ENCODE peak calls at places on chromosome 12, in four cellular contexts. X is K562, M is HepG2, D is HCT116. Y is an unnamed sample.

GRCh38 chr12:84913151-84913550 is 552 bp upstream of the SLC6A15 start:
- DNase-seq in M (no peak), D (no peak), X (no peak), Y (no peak)

GRCh38 chr12:96040305-96041133 is 5.1 kb upstream of the LTA4H start:
- DNase-seq in M (no peak), X (no peak), D (no peak), Y (no peak)

GRCh38 chr12:42652048-42652447 is 62.5 kb upstream of the PRICKLE1 start:
- DNase-seq in M (no peak), X (no peak), D (no peak), Y (no peak)

GRCh38 chr12:94239332-94239731 is 91.0 kb downstream of the PLXNC1 start:
- DNase-seq in X (no peak), M (no peak), D (no peak), Y (no peak)

GRCh38 chr12:69987453-69988102 is 162.6 kb downstream of the MYRFL start:
- DNase-seq in D (peak; percentile 75), X (no peak), M (peak; percentile 24), Y (no peak)

GRCh38 chr12:44021471-44021971 is 185.6 kb downstream of the TMEM117 start:
- DNase-seq in D (no peak), X (no peak), M (no peak), Y (no peak)

GRCh38 chr12:41514907-41515306 is 326.8 kb downstream of the PDZRN4 start:
- DNase-seq in D (peak; percentile 2), X (no peak), M (no peak), Y (no peak)

GRCh38 chr12:6347367-6348338 is 5.8 kb upstream of the TNFRSF1A start:
- DNase-seq in D (no peak), X (no peak), M (no peak), Y (no peak)

GRCh38 chr12:107131832-107132616 is 38.7 kb upstream of the CRY1 start:
- DNase-seq in X (peak; percentile 67), M (peak; percentile 49), D (peak; percentile 44), Y (peak; percentile 7)

GRCh38 chr12:119949145-119949544 is 39.9 kb upstream of the BICDL1 start:
- DNase-seq in X (no peak), M (no peak), D (no peak), Y (no peak)

GRCh38 chr12:124390442-124391116 is 95.7 kb downstream of the RFLNA start:
- DNase-seq in X (no peak), M (no peak), D (peak; percentile 27), Y (no peak)

GRCh38 chr12:67151891-67152290 is 117.3 kb upstream of the CAND1 start:
- DNase-seq in M (no peak), X (no peak), D (no peak), Y (no peak)

DNA sequence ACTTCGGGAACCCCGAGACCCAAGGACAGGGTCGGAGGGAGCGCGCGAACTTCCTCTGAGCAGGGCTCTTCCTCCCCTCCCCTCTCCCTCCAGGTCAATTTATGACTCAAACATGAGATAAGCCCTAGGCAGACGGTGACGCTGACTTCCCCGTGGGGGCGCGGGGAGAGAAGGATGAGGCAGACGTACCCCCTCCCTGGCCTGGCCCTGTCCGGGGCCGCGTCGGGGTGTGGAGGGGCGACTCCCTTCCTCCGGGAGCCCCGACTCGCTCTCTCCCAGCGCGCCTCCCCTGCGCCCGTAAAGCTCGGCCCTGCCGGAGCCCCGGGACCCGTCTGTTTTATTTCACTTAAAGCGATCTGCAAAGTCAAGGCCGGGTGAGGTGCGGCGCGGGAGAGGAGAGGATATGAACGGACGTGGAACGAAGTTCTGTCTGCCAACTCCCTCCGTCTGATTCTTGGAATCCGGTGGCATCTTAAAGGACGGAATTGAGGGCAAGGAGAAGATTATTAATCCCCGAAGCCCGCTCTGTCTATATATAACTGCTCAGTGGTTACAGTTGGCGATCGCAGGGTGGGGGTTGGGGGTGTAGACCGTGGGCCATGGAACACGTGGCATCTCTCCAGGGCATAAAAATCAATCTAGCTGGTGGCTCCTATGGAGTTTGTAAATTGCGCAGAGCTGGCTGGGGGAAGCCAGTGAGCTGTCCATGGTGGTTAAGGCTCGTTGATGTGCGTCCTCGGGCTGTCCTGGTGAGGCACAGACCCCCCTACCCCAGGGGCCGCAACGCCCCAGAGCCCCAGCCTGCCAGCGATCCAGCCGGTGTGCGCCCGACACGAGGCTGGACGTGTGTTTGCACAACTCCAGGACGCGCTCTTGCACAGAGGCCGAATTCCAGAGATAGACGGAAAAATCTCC is 2.9 kb upstream of the PTHLH start:
- DNase-seq in M (no peak), D (no peak), X (peak; percentile 76), Y (peak; percentile 78)
- TF ChIP-seq FOSL1 in M (no peak), D (no peak), X (peak; percentile 95), Y (no peak)

GRCh38 chr12:54051081-54051912 is 2.3 kb upstream of the HOXC4 start:
- DNase-seq in M (no peak), D (no peak), X (no peak), Y (no peak)
- TF ChIP-seq FOSL1 in M (no peak), D (no peak), X (no peak), Y (no peak)

DNA sequence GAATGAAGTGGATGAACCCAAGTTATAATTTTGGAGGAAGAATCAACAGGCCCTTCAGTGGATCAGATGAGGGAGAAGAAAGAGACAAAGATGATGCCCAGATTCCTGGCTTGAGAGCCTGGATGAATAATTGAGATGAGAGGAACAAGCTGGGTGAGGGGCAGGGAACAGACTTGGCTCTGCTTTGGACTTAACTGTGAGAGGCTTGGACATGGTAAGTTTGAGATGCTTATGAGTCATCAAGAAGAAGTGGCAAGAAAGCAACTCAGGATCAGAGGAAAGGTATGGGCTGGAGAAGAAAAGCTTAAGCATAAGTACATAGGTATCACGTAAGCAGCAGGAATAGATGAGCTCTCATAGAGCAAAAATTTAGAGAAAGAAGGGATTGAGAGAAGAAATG is 55.3 kb downstream of the FIGNL2 start:
- DNase-seq in M (no peak), X (no peak), D (no peak), Y (no peak)
- TF ChIP-seq FOSL1 in M (no peak), X (no peak), D (no peak), Y (no peak)

GRCh38 chr12:47353508-47353907 is 273.7 kb upstream of the AMIGO2 start:
- DNase-seq in M (no peak), D (no peak), X (no peak), Y (no peak)
- TF ChIP-seq FOSL1 in M (no peak), D (no peak), X (peak; percentile 42), Y (no peak)

DNA sequence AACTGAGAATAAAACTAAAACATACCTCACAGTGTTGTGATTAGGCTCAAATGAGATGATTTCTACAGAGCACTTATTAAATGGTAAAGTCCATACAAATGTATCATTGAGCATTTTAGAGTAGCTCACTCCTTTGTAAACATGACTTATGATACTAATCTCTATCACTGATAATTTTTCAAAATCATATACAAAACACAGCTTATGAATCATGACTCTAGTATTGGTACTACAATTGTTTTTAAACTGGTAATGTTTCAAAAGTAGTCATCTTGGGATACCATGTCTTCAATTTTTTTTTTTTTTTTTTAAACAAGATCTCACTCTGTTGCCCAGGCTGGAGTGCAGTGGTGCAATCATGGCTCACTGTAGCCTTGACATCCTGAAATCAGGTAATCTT is 40.1 kb upstream of the KRR1 start:
- DNase-seq in D (no peak), M (no peak), X (no peak), Y (no peak)
- TF ChIP-seq FOSL1 in D (no peak), M (no peak), X (no peak), Y (no peak)

GRCh38 chr12:30754383-30754749 is 385 bp downstream of the CAPRIN2 start:
- DNase-seq in X (no peak), D (no peak), M (no peak), Y (no peak)

GRCh38 chr12:30754750-30755394 is at the start of gene CAPRIN2:
- DNase-seq in M (peak; percentile 90), X (peak; percentile 91), D (peak; percentile 89), Y (peak; percentile 86)

GRCh38 chr12:30752255-30752654 is 2.5 kb downstream of the CAPRIN2 start:
- DNase-seq in M (no peak), D (no peak), X (no peak), Y (no peak)

GRCh38 chr12:30753761-30754382 is 879 bp downstream of the CAPRIN2 start:
- DNase-seq in X (no peak), D (no peak), M (no peak), Y (no peak)

DNA sequence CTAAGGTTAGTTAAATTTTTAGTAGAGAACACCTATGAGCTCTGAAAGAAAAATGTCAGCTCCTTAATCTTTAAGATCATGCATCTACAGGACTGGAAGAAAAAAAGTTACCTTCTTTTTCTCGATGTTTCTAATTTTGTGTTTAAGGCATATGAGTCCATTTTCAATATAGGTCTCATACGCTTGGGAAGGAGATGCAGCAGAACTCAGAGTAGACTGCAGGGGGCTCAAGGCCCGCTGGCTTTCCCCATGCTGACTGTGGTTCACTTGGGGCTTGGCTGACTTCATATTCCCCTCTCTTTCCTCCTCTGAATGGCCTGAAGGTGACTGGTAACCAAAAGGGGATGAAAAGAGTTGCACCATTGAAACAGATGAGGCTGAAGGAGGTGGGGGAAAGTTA is 1.5 kb downstream of the CAPRIN2 start:
- DNase-seq in M (peak; percentile 56), X (peak; percentile 50), D (no peak), Y (no peak)
- TF ChIP-seq FOSL1 in M (no peak), X (no peak), D (no peak), Y (no peak)